ENCODE peak calls at places on chromosomes 5 and 9, in four cellular contexts. N is uterus, P is ovary, Z is left ventricle myocardium inferior. X is an unnamed sample. For H3K36me3, the result is how much of the 10 kb centered on the place peaks cover.

GRCh38 chr9:87887151-87887505 is 4.5 kb downstream of the SPATA31E1 start:
- DNase-seq in Z (no peak), P (no peak), N (no peak), X (no peak)

GRCh38 chr5:154606246-154606645 is 128.2 kb upstream of the HAND1 start:
- DNase-seq in Z (no peak), P (no peak), N (no peak), X (no peak)

GRCh38 chr5:6729400-6730310 is 16.4 kb downstream of the TENT4A start:
- DNase-seq in N (no peak), P (no peak), Z (peak), X (peak)

GRCh38 chr5:72154076-72154756 is 46.9 kb downstream of the MAP1B start:
- DNase-seq in P (no peak), Z (peak), N (no peak), X (no peak)

GRCh38 chr9:124045076-124045829 is 33.7 kb downstream of the LHX2 start:
- DNase-seq in P (peak), N (peak), Z (peak), X (peak)

GRCh38 chr5:2149196-2149541 is 266.4 kb upstream of the IRX4 start:
- DNase-seq in Z (no peak), P (no peak), N (no peak), X (no peak)

GRCh38 chr9:128091571-128091970 is 23.5 kb downstream of the SLC25A25 start:
- DNase-seq in Z (no peak), P (no peak), N (no peak), X (no peak)

GRCh38 chr5:107542428-107542827 is 128.3 kb downstream of the EFNA5 start:
- DNase-seq in N (peak), P (peak), Z (peak), X (peak)

GRCh38 chr9:123239726-123240125 is 28.7 kb downstream of the STRBP start:
- DNase-seq in N (no peak), P (no peak), Z (no peak), X (no peak)

GRCh38 chr5:154755361-154756202 is at the start of gene LARP1:
- DNase-seq in P (no peak), N (no peak), Z (peak), X (peak)

GRCh38 chr9:78023003-78023741 is 8.4 kb downstream of the GNAQ start:
- DNase-seq in P (no peak), Z (no peak), N (no peak), X (no peak)

GRCh38 chr5:139387611-139388197 is 2.0 kb downstream of the MZB1 start:
- DNase-seq in N (no peak), P (peak), Z (no peak), X (no peak)

GRCh38 chr9:97506264-97506663 is 4.8 kb downstream of the TMOD1 start:
- DNase-seq in P (no peak), N (no peak), Z (no peak), X (no peak)

GRCh38 chr9:97506787-97507186 is 5.3 kb downstream of the TMOD1 start:
- DNase-seq in P (no peak), N (no peak), Z (no peak), X (no peak)

GRCh38 chr9:97507585-97507984 is 6.1 kb downstream of the TMOD1 start:
- DNase-seq in Z (no peak), P (no peak), N (no peak), X (no peak)

GRCh38 chr9:97510797-97511761 is 9.6 kb downstream of the TMOD1 start:
- DNase-seq in Z (no peak), N (no peak), P (no peak), X (no peak)

DNA sequence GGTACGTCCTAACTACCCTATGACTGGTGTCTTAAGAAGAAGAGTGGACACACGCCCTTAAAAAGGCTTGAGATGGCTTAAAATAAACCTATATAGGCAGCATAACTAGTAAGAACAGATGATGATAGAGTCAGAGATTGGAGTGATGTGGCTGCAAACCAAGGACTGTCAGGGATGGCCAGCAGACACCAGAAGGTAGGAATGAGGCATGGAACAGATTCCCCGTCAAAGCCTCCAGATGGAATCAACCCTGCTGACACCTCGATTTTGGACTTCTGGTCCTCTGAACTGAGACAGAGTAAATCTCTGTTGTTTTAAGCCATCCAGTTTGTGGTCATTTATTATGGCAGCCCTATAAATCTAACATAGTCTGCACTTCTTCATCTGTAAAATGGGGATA is 7.4 kb downstream of the TMOD1 start:
- DNase-seq in P (no peak), Z (no peak), N (no peak), X (no peak)
- H3K36me3 ChIP-seq in P (under half), Z (under half), N (under half), X (under half)

GRCh38 chr5:166979576-166979975 is 1311.9 kb upstream of the WWC1 start:
- DNase-seq in Z (no peak), N (no peak), P (no peak), X (no peak)
- H3K4me3 ChIP-seq in Z (peak), N (peak), P (peak), X (peak)

GRCh38 chr5:135444360-135444759 is 2.8 kb downstream of the DCANP1 start:
- DNase-seq in N (no peak), Z (no peak), P (no peak), X (no peak)
- H3K36me3 ChIP-seq in N (under half), Z (under half), P (under half), X (under half)

GRCh38 chr9:129486496-129487306 is 134.2 kb downstream of the C9orf50 start:
- DNase-seq in N (peak), P (peak), Z (peak), X (peak)

GRCh38 chr9:129489838-129490582 is 130.9 kb downstream of the C9orf50 start:
- DNase-seq in Z (no peak), N (peak), P (peak), X (peak)

GRCh38 chr9:129487307-129487657 is 133.6 kb downstream of the C9orf50 start:
- DNase-seq in P (peak), Z (no peak), N (no peak), X (no peak)

GRCh38 chr9:129485140-129485758 is 135.7 kb downstream of the C9orf50 start:
- DNase-seq in P (peak), Z (no peak), N (no peak), X (no peak)

GRCh38 chr9:129487658-129488483 is 133.0 kb downstream of the C9orf50 start:
- DNase-seq in Z (peak), N (no peak), P (peak), X (peak)
- H3K4me3 ChIP-seq in Z (peak), N (peak), P (peak), X (peak)

GRCh38 chr9:131146186-131146585 is 20.8 kb downstream of the NUP214 start:
- DNase-seq in Z (no peak), P (no peak), N (no peak), X (no peak)
- H3K36me3 ChIP-seq in Z (half or more), P (under half), N (under half), X (half or more)

DNA sequence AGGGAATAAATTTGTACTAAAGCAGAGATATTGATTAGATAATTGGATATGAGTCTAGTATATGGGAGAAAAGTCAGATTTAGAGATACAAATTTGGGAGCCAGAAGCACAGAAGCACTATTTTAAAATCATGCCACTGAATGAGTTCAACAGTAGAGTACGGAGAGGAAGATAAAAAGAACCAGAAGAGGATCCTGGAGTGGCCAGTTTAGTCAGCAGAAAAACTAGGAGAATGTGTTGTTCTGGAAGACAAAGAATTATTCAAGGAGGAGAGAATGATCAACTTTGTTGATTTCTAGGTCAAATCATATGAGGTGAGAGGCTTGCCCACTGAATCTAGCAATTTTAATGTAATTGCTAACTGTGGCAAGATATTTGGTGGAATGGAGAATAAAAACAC is 67.0 kb downstream of the NIPBL start:
- DNase-seq in Z (no peak), N (no peak), P (no peak), X (no peak)
- H3K4me3 ChIP-seq in Z (no peak), N (no peak), P (no peak), X (no peak)

GRCh38 chr9:32431196-32431595 is 46.8 kb downstream of the ACO1 start:
- DNase-seq in N (no peak), P (no peak), Z (no peak), X (no peak)
- H3K36me3 ChIP-seq in N (under half), P (under half), Z (half or more), X (under half)

DNA sequence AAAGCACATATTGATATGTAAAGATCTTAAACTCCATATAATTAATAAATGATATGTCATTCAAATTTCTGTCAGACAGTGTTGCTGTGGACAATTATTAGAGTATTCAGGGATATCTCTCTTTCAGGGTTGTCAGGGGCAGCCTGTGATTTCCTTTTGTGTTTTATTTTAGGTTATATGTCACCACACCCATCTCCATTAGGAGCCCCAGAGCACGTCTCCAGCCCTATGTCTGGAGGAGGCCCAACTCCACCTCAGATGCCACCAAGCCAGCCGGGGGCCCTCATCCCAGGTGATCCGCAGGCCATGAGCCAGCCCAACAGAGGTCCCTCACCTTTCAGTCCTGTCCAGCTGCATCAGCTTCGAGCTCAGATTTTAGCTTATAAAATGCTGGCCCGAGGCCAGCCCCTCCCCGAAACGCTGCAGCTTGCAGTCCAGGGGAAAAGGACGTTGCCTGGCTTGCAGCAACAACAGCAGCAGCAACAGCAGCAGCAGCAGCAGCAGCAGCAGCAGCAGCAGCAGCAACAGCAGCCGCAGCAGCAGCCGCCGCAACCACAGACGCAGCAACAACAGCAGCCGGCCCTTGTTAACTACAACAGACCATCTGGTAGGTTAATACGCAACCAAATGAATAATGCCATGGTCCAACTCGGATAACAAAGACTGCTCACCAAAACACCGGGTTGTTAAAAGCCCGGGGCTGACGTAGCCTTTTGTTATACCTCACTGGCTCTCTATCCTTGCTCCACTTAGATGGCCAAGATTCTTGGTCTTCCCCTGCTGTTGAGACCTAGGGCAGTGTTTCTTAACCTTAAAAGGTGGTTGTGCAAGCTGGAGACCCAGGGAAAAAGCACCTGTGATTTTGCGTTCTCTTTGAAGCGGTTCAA is 24.4 kb downstream of the SMARCA2 start:
- DNase-seq in Z (no peak), N (peak), P (peak), X (no peak)
- H3K4me3 ChIP-seq in Z (peak), N (no peak), P (no peak), X (peak)

GRCh38 chr9:134152022-134152448 is 12.3 kb downstream of the RNU6ATAC start:
- DNase-seq in P (no peak), N (no peak), Z (no peak), X (no peak)

GRCh38 chr9:134150557-134151214 is 13.7 kb downstream of the RNU6ATAC start:
- DNase-seq in N (no peak), P (no peak), Z (no peak), X (no peak)

GRCh38 chr9:134146774-134147493 is 11.1 kb downstream of the WDR5 start:
- DNase-seq in N (no peak), Z (no peak), P (no peak), X (no peak)

GRCh38 chr9:134152488-134152887 is 11.9 kb downstream of the RNU6ATAC start:
- DNase-seq in N (no peak), Z (no peak), P (no peak), X (no peak)

DNA sequence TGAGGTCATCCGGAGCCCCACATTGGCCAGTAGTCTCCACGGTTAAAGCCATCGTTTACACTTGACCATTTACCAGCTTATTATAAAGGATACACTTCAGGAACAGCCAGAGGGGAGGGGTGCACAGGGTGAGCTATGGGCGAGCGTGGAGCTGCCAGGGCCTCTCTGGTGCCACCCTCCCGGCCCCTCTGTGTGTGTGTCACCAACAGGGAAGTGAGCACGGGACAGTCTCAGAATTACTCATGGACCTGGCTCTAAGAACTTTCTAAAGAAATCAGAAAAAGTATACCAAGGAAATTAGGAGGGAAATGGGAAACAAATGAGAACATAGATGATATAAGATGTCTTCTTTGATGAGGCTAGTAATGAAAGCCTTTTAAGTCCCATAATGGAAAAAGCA is 13.5 kb downstream of the WDR5 start:
- DNase-seq in N (no peak), Z (no peak), P (no peak), X (no peak)
- H3K36me3 ChIP-seq in N (under half), Z (half or more), P (under half), X (under half)

GRCh38 chr5:134127988-134128647 is 13.6 kb downstream of the TCF7 start:
- DNase-seq in Z (no peak), P (peak), N (no peak), X (no peak)

GRCh38 chr5:134123360-134123759 is 8.9 kb downstream of the TCF7 start:
- DNase-seq in Z (no peak), P (no peak), N (no peak), X (no peak)

GRCh38 chr5:134124289-134125194 is 10.1 kb downstream of the TCF7 start:
- DNase-seq in Z (no peak), N (no peak), P (no peak), X (no peak)

GRCh38 chr5:134127376-134127861 is 12.9 kb downstream of the TCF7 start:
- DNase-seq in Z (peak), P (peak), N (no peak), X (peak)

DNA sequence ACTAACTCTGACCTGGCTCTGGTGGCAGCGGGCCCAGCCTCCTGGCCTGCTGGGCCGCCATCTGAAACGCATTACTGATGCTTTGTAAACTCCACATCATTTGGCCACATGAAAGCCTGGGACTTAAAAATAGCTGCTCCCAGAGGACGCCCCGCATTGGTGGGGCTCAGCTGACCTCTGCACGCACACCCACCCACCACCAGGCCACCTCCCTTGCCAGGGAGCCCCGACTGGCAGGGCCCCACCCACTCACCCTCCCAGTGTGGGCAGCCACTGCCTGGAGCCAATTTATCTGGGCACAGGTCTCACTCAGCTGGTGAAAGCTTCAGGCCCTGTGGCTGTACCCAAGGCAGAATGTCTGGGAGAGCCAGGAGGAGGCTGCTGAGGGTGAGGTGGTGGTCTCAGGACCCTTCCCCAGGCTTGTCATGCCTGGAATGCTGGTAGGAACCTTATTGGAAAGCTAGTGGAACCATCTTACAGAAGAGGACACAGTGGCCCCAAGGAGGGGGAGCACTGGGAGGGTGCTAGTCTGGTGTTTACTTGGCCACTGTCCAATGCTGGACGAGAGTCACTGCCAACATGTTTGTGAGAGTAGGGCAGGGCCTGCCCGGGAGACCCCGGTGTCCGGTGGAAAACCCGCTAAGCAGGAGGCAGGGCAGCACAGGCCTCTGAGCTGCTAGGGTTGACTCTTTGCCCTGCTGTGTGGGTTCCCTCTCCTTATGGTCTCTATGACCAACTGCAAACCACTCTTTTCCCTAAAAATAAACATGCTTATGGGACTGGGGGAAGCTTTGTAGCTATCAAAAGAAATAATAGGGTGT is 10.9 kb downstream of the TCF7 start:
- DNase-seq in Z (peak), P (peak), N (peak), X (no peak)
- H3K4me3 ChIP-seq in Z (no peak), P (no peak), N (no peak), X (no peak)